ENCODE peak calls at places on chromosome 14, in seven cellular contexts. G is gastrocnemius medialis, Z is uterus, S is sigmoid colon, D is transverse colon, A is stomach, J is IMR-90. N is an unnamed sample. For H3K4me1, the result is how much of the 10 kb centered on the place peaks cover.

GRCh38 chr14:88746042-88746441 is 46.7 kb downstream of the EML5 start:
- DNase-seq in G (no peak), Z (no peak), S (no peak), D (no peak), A (no peak), J (peak), N (no peak)

GRCh38 chr14:104448721-104449120 is 130.8 kb upstream of the C14orf180 start:
- DNase-seq in G (no peak), Z (no peak), S (no peak), D (no peak), A (no peak), J (no peak), N (no peak)

GRCh38 chr14:104252256-104253215 is 114.1 kb downstream of the KIF26A start:
- DNase-seq in G (no peak), Z (no peak), S (no peak), D (no peak), A (peak), J (no peak), N (no peak)

GRCh38 chr14:67622675-67623074 is 3.0 kb downstream of the ARG2 start:
- DNase-seq in G (no peak), Z (no peak), S (peak), D (no peak), A (no peak), J (peak), N (no peak)

GRCh38 chr14:104248203-104249055 is 110.0 kb downstream of the KIF26A start:
- DNase-seq in G (no peak), Z (peak), S (no peak), D (no peak), A (peak), J (no peak), N (no peak)

GRCh38 chr14:103123128-103123633 is at the start of gene TNFAIP2:
- DNase-seq in G (no peak), Z (peak), S (peak), D (peak), A (no peak), J (no peak), N (no peak)

GRCh38 chr14:30389134-30389900 is 169.6 kb upstream of the G2E3 start:
- DNase-seq in G (no peak), Z (no peak), S (no peak), D (no peak), A (no peak), J (no peak), N (no peak)

GRCh38 chr14:103828315-103828967 is 18.9 kb downstream of the PPP1R13B start:
- DNase-seq in G (no peak), Z (peak), S (peak), D (peak), A (peak), J (peak), N (no peak)

GRCh38 chr14:37571391-37571790 is 23.7 kb downstream of the FOXA1 start:
- DNase-seq in G (no peak), Z (no peak), S (no peak), D (no peak), A (no peak), J (no peak), N (no peak)

GRCh38 chr14:68779761-68780323 is 13.0 kb downstream of the ZFP36L1 start:
- DNase-seq in G (peak), Z (peak), S (peak), D (peak), A (peak), J (peak), N (peak)

GRCh38 chr14:37595809-37596595 is 573 bp downstream of the TTC6 start:
- DNase-seq in G (no peak), Z (no peak), S (no peak), D (peak), A (peak), J (peak), N (no peak)

GRCh38 chr14:28754209-28754985 is 12.2 kb upstream of the FOXG1 start:
- DNase-seq in G (no peak), Z (no peak), S (no peak), D (no peak), A (no peak), J (peak), N (no peak)

GRCh38 chr14:106843951-106844483 is 1317.6 kb downstream of the TMEM121 start:
- DNase-seq in G (no peak), Z (peak), S (no peak), D (peak), A (peak), J (no peak), N (no peak)

GRCh38 chr14:24068711-24069410 is 2.5 kb upstream of the CPNE6 start:
- DNase-seq in G (no peak), Z (no peak), S (peak), D (no peak), A (no peak), J (no peak), N (no peak)

GRCh38 chr14:19851365-19851764 is 23.6 kb upstream of the OR4K2 start:
- DNase-seq in G (no peak), Z (no peak), S (no peak), D (no peak), A (no peak), J (no peak), N (no peak)

GRCh38 chr14:48936352-48936751 is 649.8 kb downstream of the RPS29 start:
- DNase-seq in G (no peak), Z (no peak), S (peak), D (no peak), A (no peak), J (peak), N (no peak)

GRCh38 chr14:61927015-61927414 is 164.8 kb downstream of the SNAPC1 start:
- DNase-seq in G (no peak), Z (no peak), S (no peak), D (no peak), A (no peak), J (peak), N (no peak)

GRCh38 chr14:98138666-98139065 is 1133.3 kb downstream of the BCL11B start:
- DNase-seq in G (no peak), Z (no peak), S (no peak), D (peak), A (no peak), J (no peak), N (no peak)

GRCh38 chr14:102949062-102949800 is 26.8 kb downstream of the AMN start:
- DNase-seq in G (peak), Z (no peak), S (no peak), D (peak), A (no peak), J (peak), N (no peak)

GRCh38 chr14:72892879-72893635 is 844 bp downstream of the DPF3 start:
- DNase-seq in G (no peak), Z (peak), S (no peak), D (peak), A (no peak), J (no peak), N (no peak)

GRCh38 chr14:83478741-83479140 is 1945.1 kb upstream of the SEL1L start:
- DNase-seq in G (no peak), Z (no peak), S (no peak), D (no peak), A (no peak), J (peak), N (no peak)

GRCh38 chr14:99600232-99600888 is 3.6 kb downstream of the CCDC85C start:
- DNase-seq in G (no peak), Z (no peak), S (no peak), D (no peak), A (no peak), J (no peak), N (no peak)
- H3K4me1 ChIP-seq in G (under half), Z (under half), S (half or more), D (half or more), A (half or more), J (under half), N (half or more)

DNA sequence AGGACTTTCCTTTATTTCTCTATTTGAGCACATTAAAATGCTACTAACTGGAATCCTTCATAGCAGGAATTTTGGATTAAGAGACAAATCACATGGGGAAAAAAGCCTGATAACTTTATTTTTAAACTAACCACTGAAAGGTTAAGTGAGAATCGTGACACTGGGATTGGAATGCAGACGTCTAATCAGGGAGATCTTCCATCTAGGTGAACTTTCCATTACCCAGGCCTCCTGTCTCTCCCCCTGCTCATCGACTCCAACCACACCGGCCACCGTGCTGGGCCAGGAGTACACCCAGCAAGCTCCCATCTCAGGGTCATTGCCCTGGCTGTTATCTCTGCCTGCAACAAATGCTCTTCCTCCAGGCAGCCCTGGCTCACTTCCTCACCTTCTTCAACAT is 19.0 kb downstream of the PTGER2 start:
- DNase-seq in G (no peak), Z (no peak), S (no peak), D (no peak), A (no peak), J (no peak), N (no peak)
- TF ChIP-seq POLR2A in G (no peak), Z (no peak), S (no peak), D (no peak), A (no peak), J (no peak), N (no peak)

DNA sequence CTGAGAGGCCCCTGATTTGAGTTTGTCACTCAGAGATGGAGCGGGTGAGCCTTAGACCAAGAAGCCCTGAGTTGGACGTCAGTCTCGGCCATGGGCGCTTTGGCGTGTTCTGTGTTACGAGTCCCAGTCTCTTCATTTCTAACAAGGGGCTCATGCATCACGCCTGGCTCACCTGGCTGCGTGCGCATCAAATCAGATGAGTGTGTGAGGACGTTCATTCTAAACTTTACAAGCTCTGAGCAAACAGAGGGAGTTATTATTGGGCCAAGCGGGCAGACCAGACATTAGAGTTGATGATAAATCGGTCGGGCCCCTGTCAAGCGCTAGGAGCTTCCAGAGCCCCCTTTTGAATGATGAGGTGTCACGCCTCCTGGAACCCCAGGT is 117.2 kb downstream of the CALM1 start:
- DNase-seq in G (no peak), Z (no peak), S (no peak), D (peak), A (no peak), J (no peak), N (no peak)
- H3K4me1 ChIP-seq in G (under half), Z (under half), S (half or more), D (half or more), A (half or more), J (under half), N (under half)

DNA sequence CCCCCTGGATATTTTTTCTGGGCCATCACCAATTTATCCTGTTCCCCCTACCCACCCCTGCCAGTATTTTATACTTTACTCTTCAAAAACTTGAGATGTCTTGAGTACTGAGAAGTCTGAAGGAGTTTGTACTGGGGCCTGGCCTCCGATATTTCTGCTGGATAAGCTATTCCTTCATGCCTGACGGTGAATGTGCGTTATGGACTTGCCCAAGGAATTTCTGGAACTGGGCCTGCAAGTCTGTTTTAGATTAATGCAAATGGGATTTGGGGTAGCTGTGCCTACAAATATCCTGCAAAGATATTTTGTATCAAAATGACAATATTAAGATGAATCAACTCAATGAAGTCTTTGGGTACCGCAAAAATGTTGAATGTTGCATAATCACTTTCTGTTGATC is at the start of gene PTCSC3:
- DNase-seq in G (no peak), Z (no peak), S (no peak), D (no peak), A (no peak), J (no peak), N (no peak)
- TF ChIP-seq POLR2A in G (no peak), Z (no peak), S (no peak), D (no peak), A (no peak), J (no peak), N (no peak)

GRCh38 chr14:60648934-60649814 is at the start of gene SIX1:
- DNase-seq in G (peak), Z (peak), S (no peak), D (peak), A (peak), J (peak), N (no peak)
- H3K4me1 ChIP-seq in G (under half), Z (under half), S (under half), D (under half), A (under half), J (under half), N (half or more)

N was measured in vagina.